ENCODE peak calls at places on chromosomes 5 and 9, in four cellular contexts. L, Q, M and A are unnamed samples.
A peak's percentile ranks its signal among the peaks of the same experiment; 100 is the strongest.

GRCh38 chr5:127804886-127805426 is 101.8 kb downstream of the CCDC192 start:
- DNase-seq in Q (no peak), M (no peak), L (no peak), A (no peak)

GRCh38 chr5:1883925-1884637 is 1.4 kb upstream of the IRX4 start:
- DNase-seq in Q (no peak), L (no peak), M (no peak), A (no peak)

GRCh38 chr5:140630296-140630695 is 2.7 kb downstream of the CD14 start:
- DNase-seq in M (no peak), Q (no peak), L (no peak), A (no peak)

GRCh38 chr5:10536931-10537579 is 26.8 kb upstream of the ANKRD33B start:
- DNase-seq in L (no peak), M (no peak), Q (no peak), A (no peak)

GRCh38 chr9:100852088-100852487 is 176.4 kb upstream of the PLPPR1 start:
- DNase-seq in L (no peak), M (no peak), Q (no peak), A (no peak)

GRCh38 chr5:180669661-180670060 is 20.3 kb upstream of the FLT4 start:
- DNase-seq in L (no peak), M (no peak), Q (no peak), A (no peak)

GRCh38 chr9:3087697-3088096 is 243.8 kb upstream of the PUM3 start:
- DNase-seq in Q (no peak), M (no peak), L (no peak), A (no peak)

GRCh38 chr9:99235069-99235468 is 13.0 kb downstream of the SEC61B start:
- DNase-seq in L (no peak), Q (no peak), M (no peak), A (no peak)

GRCh38 chr9:97705354-97705950 is 8.3 kb upstream of the XPA start:
- DNase-seq in L (no peak), Q (no peak), M (no peak), A (no peak)

GRCh38 chr9:78539904-78540303 is 243.0 kb downstream of the PSAT1 start:
- DNase-seq in L (no peak), Q (no peak), M (no peak), A (no peak)

GRCh38 chr9:92245005-92245797 is 48.3 kb downstream of the IARS1 start:
- DNase-seq in L (no peak), M (no peak), Q (no peak), A (no peak)

GRCh38 chr9:16628421-16628820 is 242.0 kb downstream of the BNC2 start:
- DNase-seq in M (no peak), L (no peak), Q (no peak), A (no peak)

GRCh38 chr5:4230531-4230904 is 634.9 kb downstream of the IRX1 start:
- DNase-seq in M (no peak), L (no peak), Q (no peak), A (no peak)

GRCh38 chr9:130688070-130688469 is 5.5 kb upstream of the EXOSC2 start:
- DNase-seq in M (no peak), L (no peak), Q (no peak), A (no peak)

GRCh38 chr9:89667730-89668129 is 62.9 kb downstream of the GADD45G start:
- DNase-seq in L (no peak), M (no peak), Q (no peak), A (no peak)

GRCh38 chr5:113163328-113163727 is 186.7 kb downstream of the DCP2 start:
- DNase-seq in Q (no peak), L (peak; percentile 84), M (no peak), A (no peak)

GRCh38 chr5:160133071-160133917 is 14.0 kb upstream of the PWWP2A start:
- DNase-seq in L (no peak), Q (no peak), M (peak; percentile 25), A (no peak)

GRCh38 chr9:134544388-134545212 is 97.0 kb upstream of the COL5A1 start:
- DNase-seq in Q (no peak), M (peak; percentile 36), L (no peak), A (no peak)

GRCh38 chr5:37727238-37727637 is 112.6 kb downstream of the GDNF start:
- DNase-seq in M (no peak), L (no peak), Q (no peak), A (no peak)

GRCh38 chr9:78115073-78115472 is 83.5 kb upstream of the GNAQ start:
- DNase-seq in L (no peak), Q (peak; percentile 21), M (no peak), A (no peak)

GRCh38 chr5:143116817-143117216 is 286.7 kb downstream of the NR3C1 start:
- DNase-seq in Q (no peak), M (no peak), L (no peak), A (no peak)

GRCh38 chr5:122401991-122402710 is 90.1 kb downstream of the SNCAIP start:
- DNase-seq in Q (no peak), L (no peak), M (no peak), A (no peak)

GRCh38 chr9:125825762-125826161 is 78.6 kb downstream of the PBX3 start:
- DNase-seq in Q (no peak), L (no peak), M (no peak), A (no peak)

GRCh38 chr5:179061025-179061424 is 852 bp downstream of the ZNF354C start:
- DNase-seq in L (no peak), Q (no peak), M (no peak), A (no peak)

GRCh38 chr5:177116631-177117373 is 16.8 kb upstream of the NSD1 start:
- DNase-seq in L (no peak), M (no peak), Q (peak; percentile 98), A (no peak)

GRCh38 chr9:82247318-82247717 is 258.7 kb downstream of the SPATA31D1 start:
- DNase-seq in M (no peak), L (no peak), Q (no peak), A (no peak)

GRCh38 chr5:172008689-172009141 is 2.3 kb upstream of the FBXW11 start:
- DNase-seq in M (peak; percentile 70), Q (no peak), L (no peak), A (no peak)

GRCh38 chr9:111118256-111118950 is 80.1 kb upstream of the LPAR1 start:
- DNase-seq in Q (no peak), L (no peak), M (no peak), A (no peak)

GRCh38 chr9:16708638-16709435 is 161.6 kb downstream of the BNC2 start:
- DNase-seq in M (no peak), L (no peak), Q (no peak), A (no peak)

GRCh38 chr5:44875661-44876250 is 67.0 kb downstream of the MRPS30 start:
- DNase-seq in L (peak; percentile 98), Q (no peak), M (no peak), A (peak; percentile 55)

GRCh38 chr5:41893074-41893851 is 10.9 kb upstream of the RIMOC1 start:
- DNase-seq in L (no peak), Q (no peak), M (no peak), A (no peak)

GRCh38 chr5:41891066-41891707 is 13.0 kb upstream of the RIMOC1 start:
- DNase-seq in Q (no peak), L (no peak), M (no peak), A (no peak)

GRCh38 chr5:41896230-41896629 is 7.9 kb upstream of the RIMOC1 start:
- DNase-seq in Q (no peak), L (no peak), M (no peak), A (no peak)
- TF ChIP-seq EGR1 in Q (no peak), L (no peak), M (no peak), A (no peak)

GRCh38 chr5:91263898-91264297 is 119.2 kb downstream of the ARRDC3 start:
- DNase-seq in Q (no peak), M (no peak), L (no peak), A (no peak)

GRCh38 chr5:91264311-91265051 is 118.6 kb downstream of the ARRDC3 start:
- DNase-seq in L (no peak), Q (no peak), M (no peak), A (no peak)

GRCh38 chr5:91271999-91272398 is 111.1 kb downstream of the ARRDC3 start:
- DNase-seq in Q (no peak), L (no peak), M (no peak), A (peak; percentile 76)

GRCh38 chr5:91269198-91269597 is 113.9 kb downstream of the ARRDC3 start:
- DNase-seq in M (no peak), Q (no peak), L (no peak), A (no peak)

DNA sequence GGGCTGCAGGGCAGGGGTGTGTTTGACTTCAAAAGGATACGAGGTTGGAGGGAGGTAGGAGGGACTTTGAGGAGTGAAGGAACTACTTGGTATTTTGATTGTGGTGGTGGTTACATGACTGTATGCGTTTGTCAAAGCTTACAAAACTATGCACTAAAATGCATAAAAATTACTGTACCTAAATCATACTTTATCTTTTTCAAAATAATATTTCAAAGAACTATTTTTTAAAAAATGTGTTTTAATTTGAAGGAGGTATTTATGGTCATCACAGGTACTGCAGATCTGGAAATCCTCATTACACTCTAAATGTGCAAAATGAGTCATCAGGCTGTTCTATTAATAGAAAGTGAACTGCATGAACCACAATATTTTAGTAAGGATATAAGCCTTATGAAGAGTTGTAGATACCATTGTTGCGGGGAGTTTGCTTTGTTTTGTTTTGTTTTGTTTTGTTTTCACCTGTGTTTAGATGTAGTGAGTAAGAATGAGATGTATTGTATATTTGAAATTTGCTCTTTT is 116.9 kb downstream of the ARRDC3 start:
- DNase-seq in L (peak; percentile 46), Q (peak; percentile 45), M (no peak), A (no peak)
- TF ChIP-seq EGR1 in L (no peak), Q (no peak), M (no peak), A (no peak)

DNA sequence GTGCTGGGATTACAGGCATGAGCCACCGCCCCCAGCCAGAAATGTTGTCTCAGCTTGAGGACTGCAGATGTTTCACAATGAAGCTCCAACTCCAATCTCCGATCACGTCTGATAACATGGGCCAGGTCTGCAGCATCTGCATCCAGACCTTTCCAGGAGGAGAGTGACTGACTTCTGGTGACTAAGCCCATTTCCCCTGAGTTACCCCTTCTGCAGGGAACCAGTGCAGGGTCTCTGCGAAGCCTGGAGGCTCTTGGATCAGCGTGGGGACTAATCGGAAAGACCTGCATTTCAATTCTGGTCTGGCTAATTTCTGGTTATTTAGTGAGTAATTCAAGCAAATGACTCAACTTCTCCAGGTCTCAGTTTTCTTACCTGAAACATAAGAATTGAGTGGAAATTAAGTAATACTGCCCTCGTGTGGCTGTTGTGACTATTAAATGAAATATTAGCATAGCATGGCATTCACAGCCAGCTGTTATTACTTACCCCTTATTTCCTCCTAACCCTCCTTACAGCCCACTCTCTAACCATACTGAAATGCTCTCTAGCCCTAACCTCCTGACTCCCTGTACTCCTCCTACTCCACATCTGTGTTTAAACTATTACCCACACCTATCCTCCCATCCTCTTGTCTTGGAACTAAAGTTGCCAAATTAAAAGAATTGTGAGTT is 2.2 kb upstream of the GNPDA1 start:
- DNase-seq in M (no peak), Q (peak; percentile 34), L (peak; percentile 69), A (no peak)
- TF ChIP-seq EGR1 in M (no peak), Q (no peak), L (no peak), A (no peak)

DNA sequence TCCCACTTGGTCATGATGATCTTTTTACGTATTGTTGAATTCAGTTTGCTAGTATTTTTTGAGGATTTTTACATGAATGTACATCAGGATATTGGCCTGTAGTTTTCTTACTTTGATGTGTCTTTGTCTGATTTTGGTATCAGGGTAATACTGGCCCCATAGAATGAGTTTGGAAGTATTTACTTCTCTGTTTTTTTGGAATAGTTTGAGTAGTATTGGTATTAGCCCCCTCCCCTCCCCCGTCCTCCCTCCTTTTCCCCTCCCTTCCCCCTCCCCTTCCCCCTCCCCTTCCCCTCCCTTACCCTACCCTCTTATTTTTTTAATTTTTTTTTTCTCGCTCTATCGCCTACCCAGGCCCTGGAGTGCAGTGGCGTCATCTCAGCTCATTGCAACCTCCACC is 10.3 kb downstream of the CDK7 start:
- DNase-seq in M (no peak), L (no peak), Q (no peak), A (no peak)
- TF ChIP-seq EGR1 in M (no peak), L (no peak), Q (no peak), A (no peak)